ENCODE peak calls at places on chromosomes 1 and 21, in six cellular contexts. One of them, this sample, is unnamed.

GRCh38 chr21:25375675-25376074 is 231.6 kb downstream of the MRPL39 start:
- DNase-seq in cardiac fibroblast: peak; percentile 73
- DNase-seq in foreskin keratinocyte: no peak
- DNase-seq in HFFc6: peak; percentile 47
- DNase-seq in GM20000: no peak
- DNase-seq in heart left ventricle: no peak
- DNase-seq in this sample: no peak

GRCh38 chr1:111992396-111992985 is 3.0 kb upstream of the KCND3 start:
- DNase-seq in foreskin keratinocyte: no peak
- DNase-seq in cardiac fibroblast: no peak
- DNase-seq in GM20000: no peak
- DNase-seq in HFFc6: peak; percentile 1
- DNase-seq in heart left ventricle: no peak
- DNase-seq in this sample: no peak

GRCh38 chr1:203033287-203033686 is 7.0 kb downstream of the PPFIA4 start:
- DNase-seq in heart left ventricle: no peak
- DNase-seq in foreskin keratinocyte: no peak
- DNase-seq in GM20000: no peak
- DNase-seq in cardiac fibroblast: no peak
- DNase-seq in HFFc6: no peak
- DNase-seq in this sample: no peak

GRCh38 chr1:117171900-117172501 is 38.7 kb downstream of the VTCN1 start:
- DNase-seq in heart left ventricle: peak; percentile 20
- DNase-seq in HFFc6: no peak
- DNase-seq in foreskin keratinocyte: no peak
- DNase-seq in GM20000: no peak
- DNase-seq in cardiac fibroblast: peak; percentile 89
- DNase-seq in this sample: no peak

GRCh38 chr1:172623748-172624147 is 35.2 kb upstream of the FASLG start:
- DNase-seq in foreskin keratinocyte: no peak
- DNase-seq in HFFc6: no peak
- DNase-seq in cardiac fibroblast: no peak
- DNase-seq in GM20000: no peak
- DNase-seq in heart left ventricle: no peak
- DNase-seq in this sample: no peak

GRCh38 chr1:38576241-38576640 is 283.3 kb downstream of the RRAGC start:
- DNase-seq in HFFc6: no peak
- DNase-seq in foreskin keratinocyte: no peak
- DNase-seq in cardiac fibroblast: no peak
- DNase-seq in heart left ventricle: no peak
- DNase-seq in GM20000: no peak
- DNase-seq in this sample: no peak

GRCh38 chr1:22798083-22798482 is 87.4 kb downstream of the EPHB2 start:
- DNase-seq in cardiac fibroblast: no peak
- DNase-seq in foreskin keratinocyte: no peak
- DNase-seq in HFFc6: no peak
- DNase-seq in heart left ventricle: no peak
- DNase-seq in GM20000: no peak
- DNase-seq in this sample: no peak

GRCh38 chr1:197908695-197909336 is 6.4 kb downstream of the C1orf53 start:
- DNase-seq in foreskin keratinocyte: no peak
- DNase-seq in cardiac fibroblast: no peak
- DNase-seq in GM20000: no peak
- DNase-seq in HFFc6: peak; percentile 65
- DNase-seq in heart left ventricle: no peak
- DNase-seq in this sample: no peak

GRCh38 chr1:46372440-46372839 is 21.7 kb upstream of the FAAH start:
- DNase-seq in GM20000: no peak
- DNase-seq in HFFc6: no peak
- DNase-seq in foreskin keratinocyte: no peak
- DNase-seq in heart left ventricle: no peak
- DNase-seq in cardiac fibroblast: no peak
- DNase-seq in this sample: no peak

GRCh38 chr1:181250038-181250437 is 161.5 kb downstream of the IER5 start:
- DNase-seq in foreskin keratinocyte: no peak
- DNase-seq in GM20000: no peak
- DNase-seq in heart left ventricle: no peak
- DNase-seq in cardiac fibroblast: no peak
- DNase-seq in HFFc6: no peak
- DNase-seq in this sample: no peak

GRCh38 chr1:60697204-60697994 is 385.0 kb upstream of the NFIA start:
- DNase-seq in cardiac fibroblast: no peak
- DNase-seq in foreskin keratinocyte: no peak
- DNase-seq in heart left ventricle: no peak
- DNase-seq in GM20000: no peak
- DNase-seq in HFFc6: no peak
- DNase-seq in this sample: no peak

GRCh38 chr1:204511366-204511765 is 4.8 kb upstream of the MDM4 start:
- DNase-seq in cardiac fibroblast: no peak
- DNase-seq in heart left ventricle: no peak
- DNase-seq in GM20000: no peak
- DNase-seq in foreskin keratinocyte: no peak
- DNase-seq in HFFc6: no peak
- DNase-seq in this sample: no peak

GRCh38 chr21:25338415-25338814 is 268.9 kb downstream of the MRPL39 start:
- DNase-seq in foreskin keratinocyte: no peak
- DNase-seq in heart left ventricle: no peak
- DNase-seq in GM20000: no peak
- DNase-seq in HFFc6: no peak
- DNase-seq in cardiac fibroblast: no peak
- DNase-seq in this sample: no peak

GRCh38 chr1:117136749-117137148 is 15.2 kb upstream of the TRIM45 start:
- DNase-seq in foreskin keratinocyte: no peak
- DNase-seq in heart left ventricle: no peak
- DNase-seq in cardiac fibroblast: no peak
- DNase-seq in GM20000: no peak
- DNase-seq in HFFc6: no peak
- DNase-seq in this sample: no peak

GRCh38 chr1:10598088-10598712 is 123.5 kb downstream of the PEX14 start:
- DNase-seq in HFFc6: no peak
- DNase-seq in GM20000: no peak
- DNase-seq in heart left ventricle: no peak
- DNase-seq in foreskin keratinocyte: no peak
- DNase-seq in cardiac fibroblast: no peak
- DNase-seq in this sample: no peak

GRCh38 chr1:67853704-67854103 is 20.4 kb upstream of the GNG12 start:
- DNase-seq in heart left ventricle: peak; percentile 38
- DNase-seq in HFFc6: peak; percentile 66
- DNase-seq in GM20000: peak; percentile 38
- DNase-seq in cardiac fibroblast: peak; percentile 89
- DNase-seq in foreskin keratinocyte: no peak
- DNase-seq in this sample: peak; percentile 78

GRCh38 chr1:171743014-171743870 is 1.4 kb upstream of the VAMP4 start:
- DNase-seq in foreskin keratinocyte: peak; percentile 88
- DNase-seq in heart left ventricle: no peak
- DNase-seq in GM20000: no peak
- DNase-seq in cardiac fibroblast: peak; percentile 94
- DNase-seq in HFFc6: peak; percentile 90
- DNase-seq in this sample: no peak

DNA sequence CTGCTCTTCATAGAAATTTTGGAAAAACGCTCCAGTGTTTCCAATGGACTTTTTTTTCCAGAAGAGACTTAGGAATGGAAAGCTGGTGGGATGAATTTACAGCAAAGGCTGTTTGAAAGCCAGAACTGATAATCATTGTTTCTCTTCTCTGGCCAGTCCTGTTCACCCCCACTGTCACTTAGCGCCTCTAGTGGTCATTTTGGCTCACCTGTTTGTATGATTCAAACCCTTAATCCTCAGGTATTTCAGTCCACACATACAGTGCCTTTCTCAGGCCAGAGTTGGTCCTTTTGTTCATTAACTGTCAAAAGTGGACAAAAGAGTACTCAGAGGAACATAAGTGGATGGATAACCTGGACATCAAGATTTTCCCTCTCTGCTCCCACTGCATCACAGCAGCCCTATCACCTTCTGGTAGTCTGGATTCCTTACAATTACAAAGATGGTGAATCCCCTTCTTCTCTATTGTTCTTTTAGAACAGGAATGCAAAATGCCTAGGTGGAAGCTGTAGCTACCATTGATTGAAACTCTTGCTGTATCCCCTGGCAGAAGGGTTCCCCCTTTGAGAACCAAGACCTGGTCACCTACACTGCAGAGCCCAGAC is 177.6 kb upstream of the OLFM3 start:
- DNase-seq in HFFc6: no peak
- DNase-seq in cardiac fibroblast: no peak
- DNase-seq in heart left ventricle: no peak
- DNase-seq in foreskin keratinocyte: peak; percentile 6
- DNase-seq in GM20000: peak; percentile 16
- DNase-seq in this sample: no peak
- TF ChIP-seq CTCF in HFFc6: peak; percentile 39
- TF ChIP-seq CTCF in cardiac fibroblast: no peak
- TF ChIP-seq CTCF in heart left ventricle: peak; percentile 10
- TF ChIP-seq CTCF in foreskin keratinocyte: peak; percentile 54
- TF ChIP-seq CTCF in GM20000: peak; percentile 82
- TF ChIP-seq CTCF in this sample: peak; percentile 65

DNA sequence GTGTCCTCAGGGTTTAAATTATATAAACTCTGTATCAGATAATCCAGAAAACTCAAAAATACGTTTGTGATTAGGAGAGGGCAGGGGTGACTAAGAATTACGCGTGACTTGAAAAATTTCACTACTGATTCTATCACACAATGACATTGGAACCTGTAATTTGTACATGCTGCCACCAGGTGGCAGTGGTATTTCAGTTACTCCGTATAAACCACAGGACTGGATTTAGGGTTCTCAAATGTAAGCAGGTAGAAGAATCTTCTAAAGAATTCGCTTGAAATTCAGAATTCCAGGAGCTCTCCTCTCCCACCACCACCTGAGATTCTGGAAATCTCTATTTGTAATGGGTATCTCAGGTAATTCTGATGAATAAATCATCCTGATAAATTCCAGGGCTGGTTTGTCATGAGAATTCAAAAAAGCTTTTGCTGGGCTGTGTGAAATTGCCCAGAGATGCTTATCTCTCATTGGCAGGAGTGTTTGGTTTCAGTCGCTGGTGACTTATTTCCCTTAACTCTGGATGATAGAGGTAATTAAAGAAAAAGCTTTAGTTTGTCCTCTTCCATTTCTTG is 1.7 kb upstream of the KRTAP7-1 start:
- DNase-seq in foreskin keratinocyte: peak; percentile 30
- DNase-seq in HFFc6: no peak
- DNase-seq in heart left ventricle: no peak
- DNase-seq in GM20000: peak; percentile 20
- DNase-seq in cardiac fibroblast: peak; percentile 22
- DNase-seq in this sample: no peak
- TF ChIP-seq CTCF in foreskin keratinocyte: peak; percentile 71
- TF ChIP-seq CTCF in HFFc6: peak; percentile 73
- TF ChIP-seq CTCF in heart left ventricle: peak; percentile 46
- TF ChIP-seq CTCF in GM20000: peak; percentile 52
- TF ChIP-seq CTCF in cardiac fibroblast: peak; percentile 25
- TF ChIP-seq CTCF in this sample: peak; percentile 78

DNA sequence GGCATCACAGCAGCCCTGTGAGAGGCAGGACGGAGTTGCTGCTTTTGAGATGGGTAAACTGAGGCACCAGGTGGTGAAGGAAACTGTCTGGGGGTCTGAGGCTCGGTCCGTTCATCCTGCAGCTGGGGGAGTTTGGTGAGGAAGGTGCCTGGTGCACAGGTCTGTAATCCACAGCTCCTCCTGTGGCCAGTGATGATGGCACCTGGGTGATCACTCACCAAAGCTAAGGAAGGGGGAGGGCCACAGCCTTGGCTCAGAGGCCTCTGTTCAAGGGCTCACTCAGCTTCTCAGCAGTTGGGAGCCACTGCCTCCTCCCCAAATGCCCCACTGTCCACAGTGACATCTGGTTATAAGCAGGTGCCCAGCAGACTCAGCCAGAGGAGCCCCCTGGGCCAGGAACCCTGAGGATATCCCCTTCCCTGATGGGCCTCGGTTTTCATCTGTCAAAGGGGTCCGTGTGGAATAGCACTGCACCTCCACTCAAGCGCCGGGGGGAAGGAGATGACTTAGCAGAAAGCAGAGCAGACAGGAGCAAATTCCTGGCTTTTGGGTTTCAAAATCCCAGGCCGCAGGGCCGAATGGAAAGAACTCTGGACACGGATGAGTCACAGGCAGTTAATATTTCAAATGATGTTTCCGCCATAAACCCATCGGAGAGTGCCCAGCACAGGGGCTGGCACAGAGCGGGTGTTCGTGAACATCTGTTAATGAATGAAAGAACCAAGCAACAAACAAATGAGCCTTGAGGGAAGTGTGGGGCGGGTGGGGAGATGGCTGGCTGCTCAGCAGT is 82.8 kb downstream of the DMRTB1 start:
- DNase-seq in foreskin keratinocyte: peak; percentile 17
- DNase-seq in HFFc6: peak; percentile 87
- DNase-seq in GM20000: no peak
- DNase-seq in cardiac fibroblast: peak; percentile 61
- DNase-seq in heart left ventricle: no peak
- DNase-seq in this sample: no peak
- TF ChIP-seq CTCF in foreskin keratinocyte: peak; percentile 50
- TF ChIP-seq CTCF in HFFc6: peak; percentile 80
- TF ChIP-seq CTCF in GM20000: no peak
- TF ChIP-seq CTCF in cardiac fibroblast: peak; percentile 33
- TF ChIP-seq CTCF in heart left ventricle: no peak
- TF ChIP-seq CTCF in this sample: peak; percentile 51

DNA sequence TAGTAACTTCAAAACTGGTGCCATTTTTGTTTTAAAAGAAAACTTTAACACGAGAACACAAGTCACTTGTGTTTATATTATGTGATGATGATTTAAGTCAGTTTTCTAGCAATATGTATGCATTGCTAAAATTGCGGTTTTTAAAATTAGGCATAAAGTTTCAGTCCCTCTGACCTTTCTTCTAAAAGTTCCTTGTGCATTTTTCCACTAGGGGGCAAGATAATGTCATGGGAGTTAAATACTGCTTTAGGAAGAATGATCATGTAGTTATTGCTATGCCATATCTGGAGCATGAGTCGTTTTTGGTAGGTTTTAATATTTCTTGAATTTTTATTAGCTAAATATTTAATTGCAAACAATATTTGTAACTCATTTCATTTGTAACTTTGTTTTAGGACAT is 10.7 kb downstream of the CDC7 start:
- DNase-seq in GM20000: no peak
- DNase-seq in foreskin keratinocyte: peak; percentile 29
- DNase-seq in heart left ventricle: no peak
- DNase-seq in cardiac fibroblast: peak; percentile 77
- DNase-seq in HFFc6: peak; percentile 52
- DNase-seq in this sample: no peak
- TF ChIP-seq CTCF in GM20000: peak; percentile 35
- TF ChIP-seq CTCF in foreskin keratinocyte: peak; percentile 75
- TF ChIP-seq CTCF in heart left ventricle: peak; percentile 69
- TF ChIP-seq CTCF in cardiac fibroblast: peak; percentile 70
- TF ChIP-seq CTCF in HFFc6: peak; percentile 89
- TF ChIP-seq CTCF in this sample: peak; percentile 87

GRCh38 chr1:151708891-151709290 is 7.7 kb downstream of the CELF3 start:
- DNase-seq in heart left ventricle: no peak
- DNase-seq in HFFc6: no peak
- DNase-seq in cardiac fibroblast: no peak
- DNase-seq in GM20000: no peak
- DNase-seq in foreskin keratinocyte: no peak
- DNase-seq in this sample: no peak
- TF ChIP-seq CTCF in heart left ventricle: no peak
- TF ChIP-seq CTCF in HFFc6: no peak
- TF ChIP-seq CTCF in cardiac fibroblast: no peak
- TF ChIP-seq CTCF in GM20000: no peak
- TF ChIP-seq CTCF in foreskin keratinocyte: no peak
- TF ChIP-seq CTCF in this sample: no peak

This sample was measured in type B pancreatic cell.